ENCODE peak calls at places on chromosome 17, in nine cellular contexts. One of them, this sample, is unnamed.

GRCh38 chr17:5468075-5468473 is 708 bp downstream of the DHX33 start:
- DNase-seq in left ventricle myocardium inferior: no peak
- DNase-seq in mucosa of descending colon: no peak
- DNase-seq in heart right ventricle: no peak
- DNase-seq in upper lobe of right lung: no peak
- DNase-seq in lung: no peak
- DNase-seq in A549: peak; percentile 34
- DNase-seq in cardiac fibroblast: no peak
- DNase-seq in colonic mucosa: no peak
- DNase-seq in this sample: no peak

GRCh38 chr17:1054656-1055055 is 57.7 kb downstream of the TIMM22 start:
- DNase-seq in heart right ventricle: no peak
- DNase-seq in cardiac fibroblast: no peak
- DNase-seq in A549: no peak
- DNase-seq in lung: no peak
- DNase-seq in upper lobe of right lung: no peak
- DNase-seq in colonic mucosa: no peak
- DNase-seq in mucosa of descending colon: peak; percentile 16
- DNase-seq in left ventricle myocardium inferior: no peak
- DNase-seq in this sample: no peak

GRCh38 chr17:57490446-57490845 is 234.1 kb downstream of the MSI2 start:
- DNase-seq in upper lobe of right lung: no peak
- DNase-seq in cardiac fibroblast: no peak
- DNase-seq in heart right ventricle: no peak
- DNase-seq in left ventricle myocardium inferior: no peak
- DNase-seq in colonic mucosa: no peak
- DNase-seq in mucosa of descending colon: no peak
- DNase-seq in A549: no peak
- DNase-seq in lung: no peak
- DNase-seq in this sample: no peak

GRCh38 chr17:56929362-56929969 is 15.6 kb upstream of the TRIM25 start:
- DNase-seq in A549: no peak
- DNase-seq in left ventricle myocardium inferior: no peak
- DNase-seq in upper lobe of right lung: no peak
- DNase-seq in heart right ventricle: no peak
- DNase-seq in cardiac fibroblast: peak; percentile 28
- DNase-seq in lung: no peak
- DNase-seq in mucosa of descending colon: no peak
- DNase-seq in colonic mucosa: no peak
- DNase-seq in this sample: no peak

GRCh38 chr17:45172541-45173286 is 11.0 kb downstream of the HEXIM2 start:
- DNase-seq in upper lobe of right lung: peak; percentile 77
- DNase-seq in A549: peak; percentile 90
- DNase-seq in lung: peak; percentile 69
- DNase-seq in colonic mucosa: peak; percentile 80
- DNase-seq in heart right ventricle: peak; percentile 70
- DNase-seq in mucosa of descending colon: peak; percentile 79
- DNase-seq in cardiac fibroblast: no peak
- DNase-seq in left ventricle myocardium inferior: peak; percentile 61
- DNase-seq in this sample: peak; percentile 35

GRCh38 chr17:77606865-77607210 is 351.7 kb upstream of the TNRC6C start:
- DNase-seq in cardiac fibroblast: no peak
- DNase-seq in lung: no peak
- DNase-seq in mucosa of descending colon: no peak
- DNase-seq in colonic mucosa: no peak
- DNase-seq in heart right ventricle: no peak
- DNase-seq in upper lobe of right lung: no peak
- DNase-seq in A549: no peak
- DNase-seq in left ventricle myocardium inferior: no peak
- DNase-seq in this sample: no peak

GRCh38 chr17:6775871-6776405 is at the start of gene FBXO39:
- DNase-seq in colonic mucosa: no peak
- DNase-seq in upper lobe of right lung: peak; percentile 68
- DNase-seq in left ventricle myocardium inferior: no peak
- DNase-seq in cardiac fibroblast: no peak
- DNase-seq in lung: no peak
- DNase-seq in heart right ventricle: no peak
- DNase-seq in mucosa of descending colon: no peak
- DNase-seq in A549: no peak
- DNase-seq in this sample: no peak

GRCh38 chr17:62163847-62164246 is 98.8 kb upstream of the MED13 start:
- DNase-seq in upper lobe of right lung: no peak
- DNase-seq in mucosa of descending colon: peak; percentile 80
- DNase-seq in A549: no peak
- DNase-seq in heart right ventricle: no peak
- DNase-seq in colonic mucosa: peak; percentile 93
- DNase-seq in cardiac fibroblast: no peak
- DNase-seq in left ventricle myocardium inferior: no peak
- DNase-seq in lung: no peak
- DNase-seq in this sample: no peak

GRCh38 chr17:44820631-44821196 is 9.4 kb downstream of the GJC1 start:
- DNase-seq in heart right ventricle: no peak
- DNase-seq in left ventricle myocardium inferior: no peak
- DNase-seq in upper lobe of right lung: no peak
- DNase-seq in cardiac fibroblast: peak; percentile 92
- DNase-seq in A549: peak; percentile 79
- DNase-seq in lung: no peak
- DNase-seq in mucosa of descending colon: no peak
- DNase-seq in colonic mucosa: no peak
- DNase-seq in this sample: peak; percentile 82

GRCh38 chr17:17934796-17935195 is 37.4 kb downstream of the TOM1L2 start:
- DNase-seq in colonic mucosa: no peak
- DNase-seq in mucosa of descending colon: no peak
- DNase-seq in lung: no peak
- DNase-seq in cardiac fibroblast: no peak
- DNase-seq in upper lobe of right lung: no peak
- DNase-seq in left ventricle myocardium inferior: no peak
- DNase-seq in A549: no peak
- DNase-seq in heart right ventricle: no peak
- DNase-seq in this sample: no peak

GRCh38 chr17:19718613-19719364 is 2.4 kb upstream of the SLC47A2 start:
- DNase-seq in A549: no peak
- DNase-seq in cardiac fibroblast: no peak
- DNase-seq in heart right ventricle: no peak
- DNase-seq in mucosa of descending colon: no peak
- DNase-seq in lung: no peak
- DNase-seq in colonic mucosa: peak; percentile 16
- DNase-seq in left ventricle myocardium inferior: no peak
- DNase-seq in upper lobe of right lung: peak; percentile 52
- DNase-seq in this sample: no peak

GRCh38 chr17:81035389-81036127 is 607 bp downstream of the BAIAP2 start:
- DNase-seq in heart right ventricle: no peak
- DNase-seq in mucosa of descending colon: no peak
- DNase-seq in cardiac fibroblast: no peak
- DNase-seq in left ventricle myocardium inferior: no peak
- DNase-seq in colonic mucosa: no peak
- DNase-seq in A549: no peak
- DNase-seq in upper lobe of right lung: no peak
- DNase-seq in lung: no peak
- DNase-seq in this sample: peak; percentile 42

GRCh38 chr17:81036128-81036891 is 1.4 kb downstream of the BAIAP2 start:
- DNase-seq in A549: no peak
- DNase-seq in lung: no peak
- DNase-seq in colonic mucosa: no peak
- DNase-seq in left ventricle myocardium inferior: no peak
- DNase-seq in cardiac fibroblast: no peak
- DNase-seq in heart right ventricle: no peak
- DNase-seq in upper lobe of right lung: no peak
- DNase-seq in mucosa of descending colon: no peak
- DNase-seq in this sample: no peak

GRCh38 chr17:81033535-81034167 is 1.3 kb upstream of the BAIAP2 start:
- DNase-seq in lung: no peak
- DNase-seq in colonic mucosa: no peak
- DNase-seq in heart right ventricle: no peak
- DNase-seq in cardiac fibroblast: no peak
- DNase-seq in mucosa of descending colon: no peak
- DNase-seq in left ventricle myocardium inferior: no peak
- DNase-seq in A549: no peak
- DNase-seq in upper lobe of right lung: no peak
- DNase-seq in this sample: no peak

GRCh38 chr17:81034168-81034777 is 678 bp upstream of the BAIAP2 start:
- DNase-seq in cardiac fibroblast: no peak
- DNase-seq in lung: no peak
- DNase-seq in heart right ventricle: no peak
- DNase-seq in upper lobe of right lung: no peak
- DNase-seq in A549: no peak
- DNase-seq in colonic mucosa: no peak
- DNase-seq in left ventricle myocardium inferior: no peak
- DNase-seq in mucosa of descending colon: no peak
- DNase-seq in this sample: no peak

GRCh38 chr17:81034779-81035388 is at the start of gene BAIAP2:
- DNase-seq in mucosa of descending colon: peak; percentile 98
- DNase-seq in upper lobe of right lung: peak; percentile 99
- DNase-seq in A549: peak; percentile 100
- DNase-seq in cardiac fibroblast: peak; percentile 93
- DNase-seq in left ventricle myocardium inferior: peak; percentile 98
- DNase-seq in heart right ventricle: peak; percentile 98
- DNase-seq in colonic mucosa: peak; percentile 98
- DNase-seq in lung: peak; percentile 96
- DNase-seq in this sample: peak; percentile 96
- TF ChIP-seq CTCF in mucosa of descending colon: no peak
- TF ChIP-seq CTCF in upper lobe of right lung: no peak
- TF ChIP-seq CTCF in A549: peak; percentile 36
- TF ChIP-seq CTCF in cardiac fibroblast: no peak
- TF ChIP-seq CTCF in left ventricle myocardium inferior: no peak
- TF ChIP-seq CTCF in heart right ventricle: no peak
- TF ChIP-seq CTCF in colonic mucosa: no peak
- TF ChIP-seq CTCF in lung: no peak
- TF ChIP-seq CTCF in this sample: no peak

DNA sequence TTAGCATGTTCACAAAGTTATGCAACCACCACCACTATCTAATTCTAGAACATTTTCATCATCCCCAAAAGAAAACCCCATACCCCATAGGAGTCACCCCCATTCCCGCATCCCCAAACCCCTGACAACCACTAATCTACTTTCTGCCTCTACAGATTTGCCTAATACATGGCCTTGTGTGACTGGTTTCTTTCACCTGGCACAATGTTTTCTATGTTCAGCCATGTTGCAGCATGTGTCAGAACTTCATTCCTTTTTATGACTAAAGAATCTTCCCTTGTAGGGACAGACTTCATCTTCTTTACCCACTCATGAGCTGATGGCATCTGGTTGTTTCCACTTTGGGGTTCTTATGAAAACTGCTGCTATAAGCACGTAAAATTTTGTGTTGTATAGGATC is 34.6 kb downstream of the CYTH1 start:
- DNase-seq in cardiac fibroblast: peak; percentile 23
- DNase-seq in A549: no peak
- DNase-seq in mucosa of descending colon: no peak
- DNase-seq in colonic mucosa: no peak
- DNase-seq in left ventricle myocardium inferior: no peak
- DNase-seq in lung: no peak
- DNase-seq in heart right ventricle: no peak
- DNase-seq in upper lobe of right lung: no peak
- DNase-seq in this sample: no peak
- H3K4me3 ChIP-seq in cardiac fibroblast: no peak overlapping the region
- H3K4me3 ChIP-seq in A549: no peak overlapping the region
- H3K4me3 ChIP-seq in mucosa of descending colon: no peak overlapping the region
- H3K4me3 ChIP-seq in colonic mucosa: no peak overlapping the region
- H3K4me3 ChIP-seq in left ventricle myocardium inferior: no peak overlapping the region
- H3K4me3 ChIP-seq in lung: no peak overlapping the region
- H3K4me3 ChIP-seq in heart right ventricle: no peak overlapping the region
- H3K4me3 ChIP-seq in upper lobe of right lung: no peak overlapping the region
- H3K4me3 ChIP-seq in this sample: no peak overlapping the region

GRCh38 chr17:67863624-67864247 is 38.4 kb downstream of the BPTF start:
- DNase-seq in cardiac fibroblast: no peak
- DNase-seq in lung: no peak
- DNase-seq in colonic mucosa: no peak
- DNase-seq in left ventricle myocardium inferior: no peak
- DNase-seq in upper lobe of right lung: no peak
- DNase-seq in mucosa of descending colon: no peak
- DNase-seq in A549: no peak
- DNase-seq in heart right ventricle: no peak
- DNase-seq in this sample: no peak

GRCh38 chr17:67867591-67867990 is 42.3 kb downstream of the BPTF start:
- DNase-seq in upper lobe of right lung: no peak
- DNase-seq in lung: no peak
- DNase-seq in mucosa of descending colon: no peak
- DNase-seq in cardiac fibroblast: no peak
- DNase-seq in heart right ventricle: no peak
- DNase-seq in colonic mucosa: no peak
- DNase-seq in left ventricle myocardium inferior: no peak
- DNase-seq in A549: no peak
- DNase-seq in this sample: no peak

GRCh38 chr17:67868176-67868575 is 42.9 kb downstream of the BPTF start:
- DNase-seq in left ventricle myocardium inferior: no peak
- DNase-seq in A549: no peak
- DNase-seq in cardiac fibroblast: no peak
- DNase-seq in mucosa of descending colon: no peak
- DNase-seq in colonic mucosa: no peak
- DNase-seq in upper lobe of right lung: no peak
- DNase-seq in heart right ventricle: no peak
- DNase-seq in lung: no peak
- DNase-seq in this sample: no peak

GRCh38 chr17:67865438-67865837 is 40.1 kb downstream of the BPTF start:
- DNase-seq in A549: no peak
- DNase-seq in mucosa of descending colon: no peak
- DNase-seq in heart right ventricle: no peak
- DNase-seq in upper lobe of right lung: no peak
- DNase-seq in lung: no peak
- DNase-seq in cardiac fibroblast: no peak
- DNase-seq in colonic mucosa: no peak
- DNase-seq in left ventricle myocardium inferior: no peak
- DNase-seq in this sample: no peak

DNA sequence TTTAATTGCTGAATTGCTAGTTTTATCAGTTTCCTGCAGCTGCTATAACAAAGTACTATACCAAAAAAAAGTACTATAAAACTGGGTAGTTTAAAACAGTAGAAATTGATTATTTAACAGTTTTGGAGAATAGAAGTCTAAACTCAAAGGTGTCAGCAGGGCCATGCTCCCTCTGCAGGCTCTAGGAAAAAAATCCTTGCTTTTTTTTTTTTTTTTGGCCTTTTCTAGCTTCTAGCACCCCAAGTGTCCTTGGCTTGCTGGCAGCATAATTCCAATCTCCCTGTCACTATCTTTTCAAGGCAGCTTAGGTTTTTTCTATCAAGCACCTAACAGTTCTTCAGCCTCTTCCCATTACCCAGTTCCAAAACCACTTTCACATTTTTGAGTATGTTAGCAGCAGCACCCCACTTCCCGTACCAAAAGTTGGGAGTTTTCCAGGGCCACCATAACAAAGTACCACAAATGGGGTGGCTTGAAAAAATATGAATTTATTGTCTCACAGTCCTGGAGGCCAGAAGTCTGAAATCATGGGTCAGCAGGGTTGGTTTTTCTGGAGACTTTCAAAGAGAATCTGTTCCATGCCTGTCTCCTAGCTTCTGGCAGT is 37.4 kb downstream of the BPTF start:
- DNase-seq in heart right ventricle: no peak
- DNase-seq in cardiac fibroblast: peak; percentile 14
- DNase-seq in mucosa of descending colon: no peak
- DNase-seq in upper lobe of right lung: no peak
- DNase-seq in A549: no peak
- DNase-seq in lung: no peak
- DNase-seq in colonic mucosa: no peak
- DNase-seq in left ventricle myocardium inferior: no peak
- DNase-seq in this sample: no peak
- TF ChIP-seq CTCF in heart right ventricle: no peak
- TF ChIP-seq CTCF in cardiac fibroblast: no peak
- TF ChIP-seq CTCF in mucosa of descending colon: no peak
- TF ChIP-seq CTCF in upper lobe of right lung: no peak
- TF ChIP-seq CTCF in A549: peak; percentile 25
- TF ChIP-seq CTCF in lung: no peak
- TF ChIP-seq CTCF in colonic mucosa: no peak
- TF ChIP-seq CTCF in left ventricle myocardium inferior: no peak
- TF ChIP-seq CTCF in this sample: peak; percentile 29

GRCh38 chr17:7883781-7884386 is 4.7 kb upstream of the CHD3 start:
- DNase-seq in colonic mucosa: no peak
- DNase-seq in left ventricle myocardium inferior: no peak
- DNase-seq in A549: peak; percentile 57
- DNase-seq in mucosa of descending colon: no peak
- DNase-seq in upper lobe of right lung: no peak
- DNase-seq in lung: no peak
- DNase-seq in cardiac fibroblast: peak; percentile 42
- DNase-seq in heart right ventricle: no peak
- DNase-seq in this sample: peak; percentile 54
- H3K4me3 ChIP-seq in colonic mucosa: peak overlapping the region; percentile 15
- H3K4me3 ChIP-seq in left ventricle myocardium inferior: peak overlapping the region; percentile 88
- H3K4me3 ChIP-seq in A549: peak overlapping the region; percentile 70
- H3K4me3 ChIP-seq in mucosa of descending colon: no peak overlapping the region
- H3K4me3 ChIP-seq in upper lobe of right lung: peak overlapping the region; percentile 40
- H3K4me3 ChIP-seq in lung: no peak overlapping the region
- H3K4me3 ChIP-seq in cardiac fibroblast: peak overlapping the region; percentile 86
- H3K4me3 ChIP-seq in heart right ventricle: peak overlapping the region; percentile 38
- H3K4me3 ChIP-seq in this sample: peak overlapping the region; percentile 86

This sample was measured in choroid plexus epithelial cell.